ENCODE peak calls at places on chromosome 20, in seven cellular contexts. L, F, X, R, U, K and J are unnamed samples.

GRCh38 chr20:2751347-2751867 is 49.0 kb downstream of the CPXM1 start:
- DNase-seq in F (no peak), K (no peak), R (no peak), X (no peak), U (no peak), L (no peak), J (no peak)

GRCh38 chr20:14715400-14715799 is 378.0 kb upstream of the FLRT3 start:
- DNase-seq in X (no peak), L (no peak), U (no peak), F (no peak), K (no peak), R (no peak), J (no peak)

GRCh38 chr20:33127422-33128097 is 40.4 kb upstream of the BPIFA2 start:
- DNase-seq in U (no peak), L (no peak), X (no peak), F (no peak), K (no peak), R (peak; percentile 19), J (peak; percentile 50)

GRCh38 chr20:25257130-25257529 is 9.2 kb downstream of the PYGB start:
- DNase-seq in L (no peak), F (no peak), R (no peak), X (no peak), U (no peak), K (no peak), J (no peak)

GRCh38 chr20:51460569-51461265 is 81.8 kb downstream of the NFATC2 start:
- DNase-seq in X (no peak), K (no peak), U (no peak), F (no peak), R (no peak), L (no peak), J (no peak)

GRCh38 chr20:48198951-48199431 is 413.7 kb upstream of the SULF2 start:
- DNase-seq in K (no peak), L (no peak), U (no peak), R (peak; percentile 38), F (no peak), X (no peak), J (peak; percentile 88)

GRCh38 chr20:50321797-50322480 is 131.3 kb downstream of the CEBPB start:
- DNase-seq in X (no peak), K (peak; percentile 66), F (no peak), U (no peak), L (peak; percentile 69), R (no peak), J (no peak)

GRCh38 chr20:5674176-5674660 is 76.0 kb upstream of the SHLD1 start:
- DNase-seq in K (peak; percentile 93), U (no peak), R (no peak), L (peak; percentile 3), F (no peak), X (no peak), J (no peak)

GRCh38 chr20:38725458-38725958 is 1.2 kb downstream of the SLC32A1 start:
- DNase-seq in R (no peak), X (no peak), K (no peak), F (no peak), L (no peak), U (no peak), J (peak; percentile 59)

GRCh38 chr20:50982372-50982771 is 23.8 kb downstream of the MOCS3 start:
- DNase-seq in U (no peak), F (no peak), X (peak; percentile 91), L (peak; percentile 78), K (peak; percentile 93), R (peak; percentile 49), J (peak; percentile 30)

GRCh38 chr20:3784226-3784853 is 2.2 kb downstream of the CENPB start:
- DNase-seq in U (no peak), X (no peak), R (no peak), L (no peak), K (no peak), F (no peak), J (no peak)

GRCh38 chr20:14336667-14337066 is 745 bp downstream of the FLRT3 start:
- DNase-seq in L (no peak), R (no peak), X (peak; percentile 10), U (no peak), K (peak; percentile 45), F (no peak), J (no peak)

GRCh38 chr20:52102559-52102958 is 89.0 kb downstream of the ZFP64 start:
- DNase-seq in R (no peak), L (no peak), F (no peak), X (no peak), K (no peak), U (no peak), J (no peak)

GRCh38 chr20:47326718-47327137 is 29.8 kb downstream of the ZMYND8 start:
- DNase-seq in L (peak; percentile 73), F (no peak), U (no peak), R (no peak), X (peak; percentile 91), K (no peak), J (no peak)

GRCh38 chr20:54340667-54341081 is 132.8 kb downstream of the PFDN4 start:
- DNase-seq in X (peak; percentile 73), L (peak; percentile 90), R (no peak), K (no peak), F (no peak), U (no peak), J (no peak)

GRCh38 chr20:61656198-61656597 is 404.1 kb downstream of the CDH4 start:
- DNase-seq in L (no peak), K (no peak), U (no peak), F (no peak), X (no peak), R (no peak), J (no peak)

GRCh38 chr20:45958593-45958992 is 13.4 kb downstream of the ZNF335 start:
- DNase-seq in F (no peak), K (no peak), L (no peak), U (no peak), X (no peak), R (no peak), J (no peak)

GRCh38 chr20:59123011-59123676 is 40.5 kb upstream of the ZNF831 start:
- DNase-seq in K (no peak), L (no peak), R (no peak), U (no peak), X (no peak), F (no peak), J (no peak)

GRCh38 chr20:3797226-3797545 is 1.1 kb downstream of the CDC25B start:
- DNase-seq in U (no peak), K (no peak), X (no peak), R (no peak), L (no peak), F (no peak), J (no peak)

GRCh38 chr20:62769346-62770071 is 26.8 kb upstream of the MRGBP start:
- DNase-seq in U (no peak), L (no peak), R (no peak), F (no peak), X (no peak), K (no peak), J (no peak)

GRCh38 chr20:45508068-45508886 is 7.1 kb downstream of the SPINT3 start:
- DNase-seq in R (no peak), F (no peak), U (no peak), L (no peak), K (peak; percentile 21), X (no peak), J (no peak)